ENCODE peak calls at places on chromosome 16, in seven cellular contexts. X is heart left ventricle, R is AG09309, L is left lung, T is AG04450, Q is fibroblast of mammary gland, Y is H1. P is an unnamed sample.

GRCh38 chr16:10688726-10689125 is 6.0 kb downstream of the TEKT5 start:
- DNase-seq in X (no peak), R (no peak), L (no peak), T (no peak), Q (no peak), Y (no peak), P (no peak)

GRCh38 chr16:49340466-49340865 is 33.1 kb upstream of the C16orf78 start:
- DNase-seq in X (no peak), R (no peak), L (no peak), T (no peak), Q (no peak), Y (no peak), P (no peak)

GRCh38 chr16:12724216-12724615 is 79.5 kb downstream of the CPPED1 start:
- DNase-seq in X (no peak), R (no peak), L (no peak), T (no peak), Q (no peak), Y (no peak), P (no peak)

GRCh38 chr16:65817066-65817465 is 549.4 kb upstream of the CDH5 start:
- DNase-seq in X (no peak), R (no peak), L (no peak), T (no peak), Q (no peak), Y (no peak), P (no peak)

GRCh38 chr16:85524630-85525463 is 88.3 kb upstream of the GSE1 start:
- DNase-seq in X (peak; percentile 58), R (no peak), L (peak; percentile 96), T (no peak), Q (peak; percentile 10), Y (no peak), P (no peak)

GRCh38 chr16:35564889-35565288 is 2105.5 kb downstream of the TP53TG3F start:
- DNase-seq in X (no peak), R (no peak), L (no peak), T (no peak), Q (no peak), Y (no peak), P (no peak)

GRCh38 chr16:84459941-84460405 is 44.5 kb downstream of the MEAK7 start:
- DNase-seq in X (no peak), R (no peak), L (no peak), T (no peak), Q (no peak), Y (no peak), P (no peak)

GRCh38 chr16:53523971-53524548 is 21.1 kb upstream of the AKTIP start:
- DNase-seq in X (no peak), R (no peak), L (no peak), T (no peak), Q (no peak), Y (no peak), P (no peak)

GRCh38 chr16:8194795-8195194 is 395.5 kb downstream of the TMEM114 start:
- DNase-seq in X (no peak), R (no peak), L (no peak), T (no peak), Q (no peak), Y (peak; percentile 81), P (no peak)

GRCh38 chr16:2673066-2673999 is 9.0 kb upstream of the KCTD5 start:
- DNase-seq in X (peak; percentile 97), R (peak; percentile 41), L (peak; percentile 99), T (peak; percentile 48), Q (peak; percentile 84), Y (peak; percentile 92), P (peak; percentile 32)

GRCh38 chr16:2675021-2675420 is 7.3 kb upstream of the KCTD5 start:
- DNase-seq in X (no peak), R (no peak), L (no peak), T (no peak), Q (no peak), Y (no peak), P (no peak)

GRCh38 chr16:2675714-2676113 is 6.6 kb upstream of the KCTD5 start:
- DNase-seq in X (peak; percentile 20), R (no peak), L (peak; percentile 24), T (no peak), Q (no peak), Y (no peak), P (no peak)

DNA sequence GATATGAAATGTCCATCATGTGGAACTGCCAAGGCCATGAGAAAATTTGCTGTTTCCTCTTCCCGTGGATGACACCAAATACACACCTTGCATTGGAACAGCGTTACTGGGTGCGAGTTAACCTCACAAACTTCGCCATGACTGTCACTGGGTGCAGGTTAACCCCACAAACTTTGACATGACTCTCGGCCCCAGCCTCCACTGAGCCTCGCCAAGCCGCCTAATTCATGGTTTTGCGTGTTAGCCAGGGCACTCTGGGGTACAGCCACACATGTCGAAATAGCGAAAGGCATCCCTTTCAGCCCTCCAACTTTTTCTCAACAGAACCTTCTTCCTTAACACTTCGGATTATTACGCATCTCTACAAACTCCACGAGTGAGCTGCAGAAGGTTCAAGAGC is 10.6 kb upstream of the KCTD5 start:
- DNase-seq in X (no peak), R (no peak), L (no peak), T (no peak), Q (no peak), Y (no peak), P (no peak)
- H3K4me3 ChIP-seq in X (no peak overlapping the region), R (no peak overlapping the region), L (no peak overlapping the region), T (no peak overlapping the region), Q (no peak overlapping the region), Y (no peak overlapping the region), P (peak overlapping the region; percentile 45)

DNA sequence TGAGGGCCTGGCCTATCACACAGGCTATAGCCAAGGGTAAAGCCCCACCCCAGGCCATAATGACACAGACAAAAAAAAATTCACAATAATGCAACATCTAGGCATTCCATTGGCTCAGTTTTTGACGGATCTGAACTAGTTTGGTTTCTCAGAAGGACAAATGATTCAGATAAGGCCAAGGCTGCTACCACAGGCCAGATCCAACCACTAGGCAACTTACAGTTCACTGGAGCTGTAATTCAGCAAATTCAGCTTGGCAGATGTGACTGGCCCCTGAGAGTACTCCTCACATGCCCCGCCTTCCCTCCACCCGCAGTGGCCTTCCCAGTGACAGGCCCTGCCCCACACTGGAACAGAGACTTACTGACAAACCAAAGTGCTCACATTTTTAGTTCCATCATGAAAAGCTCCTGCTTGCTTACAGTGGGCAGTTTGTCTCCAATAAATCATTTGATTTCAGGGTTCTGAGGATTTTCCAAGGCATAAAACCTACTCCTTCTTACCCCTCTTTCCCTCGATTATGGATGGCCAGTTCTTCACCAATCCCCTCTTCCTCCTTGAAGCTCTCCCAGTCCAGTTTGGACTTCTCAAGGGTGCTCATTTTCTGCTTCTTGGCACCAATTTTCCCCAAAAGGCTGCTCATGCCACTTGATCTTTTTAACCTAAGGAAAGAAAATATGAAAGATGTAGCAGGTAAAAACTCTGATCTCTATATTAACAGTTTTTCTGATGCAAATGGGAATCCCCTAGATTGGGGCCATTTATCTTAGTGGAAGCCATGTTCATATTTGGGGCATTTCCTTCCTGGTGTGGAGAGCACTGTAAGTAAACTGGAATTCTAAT is 53.3 kb upstream of the BCAR1 start:
- DNase-seq in X (peak; percentile 57), R (peak; percentile 90), L (no peak), T (no peak), Q (peak; percentile 98), Y (no peak), P (peak; percentile 63)
- TF ChIP-seq CTCF in X (no peak), R (no peak), L (no peak), T (no peak), Q (peak; percentile 16), Y (no peak), P (no peak)

GRCh38 chr16:27403601-27403992 is 1.6 kb downstream of the IL21R start:
- DNase-seq in X (no peak), R (no peak), L (no peak), T (no peak), Q (no peak), Y (no peak), P (no peak)

GRCh38 chr16:27404163-27404823 is 2.3 kb downstream of the IL21R start:
- DNase-seq in X (no peak), R (no peak), L (no peak), T (no peak), Q (no peak), Y (no peak), P (no peak)

GRCh38 chr16:27401768-27402568 is at the start of gene IL21R:
- DNase-seq in X (peak; percentile 83), R (peak; percentile 46), L (peak; percentile 91), T (no peak), Q (peak; percentile 43), Y (no peak), P (peak; percentile 15)

GRCh38 chr16:27402569-27402963 is 592 bp downstream of the IL21R start:
- DNase-seq in X (no peak), R (no peak), L (no peak), T (no peak), Q (no peak), Y (no peak), P (no peak)

DNA sequence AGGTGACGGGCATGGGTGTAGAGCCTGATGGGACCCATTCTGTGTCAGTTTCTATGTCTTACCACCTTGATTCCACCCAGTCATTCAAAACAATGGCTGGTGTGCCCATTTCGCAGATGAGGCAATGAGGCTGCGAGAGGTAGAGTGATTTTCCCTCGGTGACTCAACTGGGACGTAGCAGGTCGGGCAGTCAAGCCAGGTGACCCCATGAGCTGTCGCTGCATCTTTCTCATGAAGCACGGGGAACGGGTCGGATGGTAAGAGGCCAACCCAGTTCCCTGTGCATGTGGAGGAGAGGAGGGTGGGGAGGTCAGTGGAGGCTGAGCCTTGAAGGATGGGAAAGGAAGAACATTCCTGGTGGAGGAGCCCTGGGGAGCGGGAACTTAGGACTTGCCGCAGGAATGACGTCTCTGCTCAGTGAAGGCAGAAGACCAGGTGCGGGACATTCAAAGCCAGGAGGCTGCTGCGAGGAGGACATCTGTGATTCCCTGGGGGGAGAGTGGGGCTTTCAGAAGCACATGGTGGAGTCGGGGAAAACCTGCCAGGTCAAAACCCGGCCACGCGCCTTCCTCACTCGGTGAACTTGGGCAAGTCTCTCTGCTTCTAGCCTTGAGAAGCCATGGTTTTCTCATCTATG is 1.1 kb downstream of the IL21R start:
- DNase-seq in X (no peak), R (no peak), L (no peak), T (no peak), Q (no peak), Y (no peak), P (no peak)
- H3K4me3 ChIP-seq in X (no peak overlapping the region), R (no peak overlapping the region), L (peak overlapping the region; percentile 7), T (no peak overlapping the region), Q (no peak overlapping the region), Y (no peak overlapping the region), P (no peak overlapping the region)

GRCh38 chr16:89489040-89489721 is 1.2 kb downstream of the ANKRD11 start:
- DNase-seq in X (peak; percentile 85), R (peak; percentile 93), L (peak; percentile 94), T (peak; percentile 85), Q (peak; percentile 96), Y (peak; percentile 76), P (peak; percentile 72)
- TF ChIP-seq CTCF in X (no peak), R (peak; percentile 27), L (no peak), T (peak; percentile 25), Q (peak; percentile 26), Y (peak; percentile 0), P (no peak)

DNA sequence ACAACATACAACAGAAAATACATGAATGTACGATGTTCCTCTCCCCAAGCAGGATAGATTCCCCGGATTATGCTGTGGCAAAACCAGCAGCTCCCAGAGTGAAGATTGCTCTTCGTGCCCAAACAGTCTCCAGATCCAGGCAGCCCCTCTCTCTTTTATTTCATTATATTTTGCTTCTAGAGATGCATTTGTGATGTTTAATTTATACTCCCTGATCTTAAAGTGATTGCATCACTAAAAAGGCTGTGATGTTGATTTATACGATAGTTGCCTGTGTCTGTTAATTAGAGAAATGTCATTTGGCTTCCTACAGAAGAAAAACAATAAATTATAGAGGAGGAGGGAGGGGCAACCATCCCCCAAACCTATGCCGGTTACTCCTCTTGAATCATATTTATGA is 615.3 kb downstream of the TOX3 start:
- DNase-seq in X (no peak), R (no peak), L (no peak), T (no peak), Q (no peak), Y (no peak), P (no peak)
- H3K4me3 ChIP-seq in X (no peak overlapping the region), R (no peak overlapping the region), L (no peak overlapping the region), T (no peak overlapping the region), Q (no peak overlapping the region), Y (no peak overlapping the region), P (no peak overlapping the region)

GRCh38 chr16:66936889-66937554 is 1.7 kb downstream of the CES2 start:
- DNase-seq in X (no peak), R (no peak), L (peak; percentile 7), T (no peak), Q (no peak), Y (no peak), P (no peak)
- TF ChIP-seq CTCF in X (no peak), R (no peak), L (no peak), T (no peak), Q (no peak), Y (no peak), P (no peak)

P was measured in HFF-Myc.